ENCODE peak calls at places on chromosomes 7 and 10, in ten cellular contexts. O, B, U, P, Y, M, Z, I, Q and H are unnamed samples.

GRCh38 chr7:4286281-4286680 is 395.8 kb upstream of the FOXK1 start:
- DNase-seq in O (no peak), B (no peak), U (no peak), P (no peak), Y (no peak), M (no peak), Z (no peak), I (no peak), Q (no peak), H (no peak)

GRCh38 chr7:47044620-47045019 is 537.3 kb downstream of the TNS3 start:
- DNase-seq in O (no peak), B (no peak), U (no peak), P (no peak), Y (no peak), M (no peak), Z (no peak), I (no peak), Q (no peak), H (no peak)

GRCh38 chr10:133117036-133117687 is 29.4 kb downstream of the ADGRA1 start:
- DNase-seq in O (no peak), B (no peak), U (no peak), P (no peak), Y (no peak), M (no peak), Z (no peak), I (no peak), Q (no peak), H (no peak)

GRCh38 chr7:134879815-134880475 is 100.5 kb downstream of the CALD1 start:
- DNase-seq in O (no peak), B (no peak), U (no peak), P (no peak), Y (no peak), M (no peak), Z (no peak), I (no peak), Q (no peak), H (no peak)

GRCh38 chr10:132820056-132820455 is 34.1 kb upstream of the NKX6-2 start:
- DNase-seq in O (no peak), B (no peak), U (no peak), P (no peak), Y (no peak), M (no peak), Z (no peak), I (no peak), Q (no peak), H (no peak)

GRCh38 chr7:103944230-103944900 is 45.1 kb downstream of the RELN start:
- DNase-seq in O (no peak), B (no peak), U (no peak), P (no peak), Y (no peak), M (no peak), Z (no peak), I (no peak), Q (no peak), H (no peak)

GRCh38 chr7:39825391-39825790 is 124.7 kb upstream of the CDK13 start:
- DNase-seq in O (no peak), B (no peak), U (no peak), P (no peak), Y (no peak), M (no peak), Z (no peak), I (peak), Q (no peak), H (no peak)

GRCh38 chr7:41292457-41292856 is 410.4 kb downstream of the INHBA start:
- DNase-seq in O (no peak), B (no peak), U (no peak), P (no peak), Y (no peak), M (peak), Z (no peak), I (no peak), Q (no peak), H (no peak)

GRCh38 chr7:80018941-80019808 is 115.5 kb upstream of the GNAI1 start:
- DNase-seq in O (peak), B (peak), U (peak), P (peak), Y (peak), M (peak), Z (no peak), I (peak), Q (peak), H (peak)

GRCh38 chr10:111142082-111142481 is 65.3 kb downstream of the ADRA2A start:
- DNase-seq in O (no peak), B (no peak), U (no peak), P (no peak), Y (no peak), M (no peak), Z (no peak), I (no peak), Q (no peak), H (no peak)

GRCh38 chr10:24552346-24553016 is 171.2 kb downstream of the ARHGAP21 start:
- DNase-seq in O (no peak), B (peak), U (no peak), P (no peak), Y (peak), M (no peak), Z (no peak), I (peak), Q (no peak), H (peak)

GRCh38 chr7:143048827-143049226 is 3.3 kb upstream of the OR6V1 start:
- DNase-seq in O (no peak), B (no peak), U (no peak), P (no peak), Y (no peak), M (no peak), Z (no peak), I (no peak), Q (no peak), H (peak)

GRCh38 chr10:51955696-51956095 is 256.3 kb upstream of the CSTF2T start:
- DNase-seq in O (no peak), B (no peak), U (no peak), P (no peak), Y (no peak), M (no peak), Z (no peak), I (no peak), Q (no peak), H (no peak)